ENCODE peak calls at places on chromosomes 2 and 18, in ten cellular contexts. One of them, this sample, is unnamed.

GRCh38 chr2:24957221-24957620 is 14.5 kb downstream of the DNAJC27 start:
- DNase-seq in stomach: no peak
- DNase-seq in A549: no peak
- DNase-seq in SK-N-SH: no peak
- DNase-seq in GM12878: no peak
- DNase-seq in HepG2: no peak
- DNase-seq in esophagus muscularis mucosa: no peak
- DNase-seq in ovary: no peak
- DNase-seq in suprapubic skin: no peak
- DNase-seq in transverse colon: no peak
- DNase-seq in this sample: no peak

GRCh38 chr2:134736167-134736885 is 17.5 kb upstream of the TMEM163 start:
- DNase-seq in stomach: no peak
- DNase-seq in A549: no peak
- DNase-seq in SK-N-SH: no peak
- DNase-seq in GM12878: no peak
- DNase-seq in HepG2: no peak
- DNase-seq in esophagus muscularis mucosa: peak
- DNase-seq in ovary: no peak
- DNase-seq in suprapubic skin: no peak
- DNase-seq in transverse colon: no peak
- DNase-seq in this sample: no peak

GRCh38 chr2:173021939-173022371 is 53.7 kb upstream of the MAP3K20 start:
- DNase-seq in stomach: no peak
- DNase-seq in A549: peak
- DNase-seq in SK-N-SH: peak
- DNase-seq in GM12878: no peak
- DNase-seq in HepG2: peak
- DNase-seq in esophagus muscularis mucosa: no peak
- DNase-seq in ovary: no peak
- DNase-seq in suprapubic skin: no peak
- DNase-seq in transverse colon: no peak
- DNase-seq in this sample: no peak

GRCh38 chr2:112033600-112033999 is 21.5 kb upstream of the TMEM87B start:
- DNase-seq in stomach: no peak
- DNase-seq in A549: no peak
- DNase-seq in SK-N-SH: no peak
- DNase-seq in GM12878: no peak
- DNase-seq in HepG2: no peak
- DNase-seq in esophagus muscularis mucosa: no peak
- DNase-seq in ovary: no peak
- DNase-seq in suprapubic skin: no peak
- DNase-seq in transverse colon: no peak
- DNase-seq in this sample: no peak

GRCh38 chr2:160464996-160465395 is 28.6 kb downstream of the RBMS1 start:
- DNase-seq in stomach: no peak
- DNase-seq in A549: no peak
- DNase-seq in SK-N-SH: no peak
- DNase-seq in GM12878: no peak
- DNase-seq in HepG2: no peak
- DNase-seq in esophagus muscularis mucosa: no peak
- DNase-seq in ovary: no peak
- DNase-seq in suprapubic skin: no peak
- DNase-seq in transverse colon: no peak
- DNase-seq in this sample: no peak

GRCh38 chr18:37391156-37391555 is 174.4 kb downstream of the CELF4 start:
- DNase-seq in stomach: no peak
- DNase-seq in A549: no peak
- DNase-seq in SK-N-SH: no peak
- DNase-seq in GM12878: no peak
- DNase-seq in HepG2: no peak
- DNase-seq in esophagus muscularis mucosa: no peak
- DNase-seq in ovary: no peak
- DNase-seq in suprapubic skin: no peak
- DNase-seq in transverse colon: no peak
- DNase-seq in this sample: no peak

GRCh38 chr18:55088000-55088401 is 128.7 kb upstream of the CCDC68 start:
- DNase-seq in stomach: no peak
- DNase-seq in A549: no peak
- DNase-seq in SK-N-SH: no peak
- DNase-seq in GM12878: no peak
- DNase-seq in HepG2: no peak
- DNase-seq in esophagus muscularis mucosa: no peak
- DNase-seq in ovary: no peak
- DNase-seq in suprapubic skin: no peak
- DNase-seq in transverse colon: no peak
- DNase-seq in this sample: no peak

GRCh38 chr2:62774555-62775366 is 69.2 kb downstream of the EHBP1 start:
- DNase-seq in stomach: no peak
- DNase-seq in A549: no peak
- DNase-seq in SK-N-SH: peak
- DNase-seq in GM12878: peak
- DNase-seq in HepG2: peak
- DNase-seq in esophagus muscularis mucosa: no peak
- DNase-seq in ovary: peak
- DNase-seq in suprapubic skin: no peak
- DNase-seq in transverse colon: no peak
- DNase-seq in this sample: peak

GRCh38 chr2:172244419-172245130 is 141.9 kb upstream of the DLX2 start:
- DNase-seq in stomach: no peak
- DNase-seq in A549: no peak
- DNase-seq in SK-N-SH: no peak
- DNase-seq in GM12878: no peak
- DNase-seq in HepG2: no peak
- DNase-seq in esophagus muscularis mucosa: no peak
- DNase-seq in ovary: no peak
- DNase-seq in suprapubic skin: no peak
- DNase-seq in transverse colon: no peak
- DNase-seq in this sample: no peak

GRCh38 chr2:60925994-60926750 is 44.8 kb downstream of the REL start:
- DNase-seq in stomach: no peak
- DNase-seq in A549: no peak
- DNase-seq in SK-N-SH: no peak
- DNase-seq in GM12878: no peak
- DNase-seq in HepG2: peak
- DNase-seq in esophagus muscularis mucosa: no peak
- DNase-seq in ovary: no peak
- DNase-seq in suprapubic skin: no peak
- DNase-seq in transverse colon: no peak
- DNase-seq in this sample: no peak

GRCh38 chr2:131014141-131014540 is 79.1 kb downstream of the FAM168B start:
- DNase-seq in stomach: no peak
- DNase-seq in A549: no peak
- DNase-seq in SK-N-SH: no peak
- DNase-seq in GM12878: no peak
- DNase-seq in HepG2: no peak
- DNase-seq in esophagus muscularis mucosa: no peak
- DNase-seq in ovary: no peak
- DNase-seq in suprapubic skin: no peak
- DNase-seq in transverse colon: no peak
- DNase-seq in this sample: no peak

GRCh38 chr2:15801439-15801838 is 138.9 kb upstream of the MYCN start:
- DNase-seq in stomach: no peak
- DNase-seq in A549: no peak
- DNase-seq in SK-N-SH: no peak
- DNase-seq in GM12878: no peak
- DNase-seq in HepG2: no peak
- DNase-seq in esophagus muscularis mucosa: no peak
- DNase-seq in ovary: no peak
- DNase-seq in suprapubic skin: no peak
- DNase-seq in transverse colon: no peak
- DNase-seq in this sample: no peak

GRCh38 chr2:23312996-23313606 is 71.9 kb upstream of the KLHL29 start:
- DNase-seq in stomach: no peak
- DNase-seq in A549: peak
- DNase-seq in SK-N-SH: peak
- DNase-seq in GM12878: peak
- DNase-seq in HepG2: no peak
- DNase-seq in esophagus muscularis mucosa: no peak
- DNase-seq in ovary: no peak
- DNase-seq in suprapubic skin: no peak
- DNase-seq in transverse colon: no peak
- DNase-seq in this sample: no peak

GRCh38 chr2:224008702-224009261 is 30.3 kb downstream of the SERPINE2 start:
- DNase-seq in stomach: peak
- DNase-seq in A549: no peak
- DNase-seq in SK-N-SH: peak
- DNase-seq in GM12878: no peak
- DNase-seq in HepG2: peak
- DNase-seq in esophagus muscularis mucosa: no peak
- DNase-seq in ovary: no peak
- DNase-seq in suprapubic skin: no peak
- DNase-seq in transverse colon: peak
- DNase-seq in this sample: no peak

GRCh38 chr2:85131116-85131515 is 2.1 kb upstream of the TCF7L1 start:
- DNase-seq in stomach: no peak
- DNase-seq in A549: no peak
- DNase-seq in SK-N-SH: peak
- DNase-seq in GM12878: no peak
- DNase-seq in HepG2: peak
- DNase-seq in esophagus muscularis mucosa: no peak
- DNase-seq in ovary: peak
- DNase-seq in suprapubic skin: no peak
- DNase-seq in transverse colon: no peak
- DNase-seq in this sample: no peak

GRCh38 chr2:101120124-101120996 is 30.8 kb downstream of the TBC1D8 start:
- DNase-seq in stomach: peak
- DNase-seq in A549: peak
- DNase-seq in SK-N-SH: no peak
- DNase-seq in GM12878: no peak
- DNase-seq in HepG2: peak
- DNase-seq in esophagus muscularis mucosa: no peak
- DNase-seq in ovary: peak
- DNase-seq in suprapubic skin: peak
- DNase-seq in transverse colon: peak
- DNase-seq in this sample: peak

GRCh38 chr2:26363958-26364357 is 17.4 kb upstream of the ADGRF3 start:
- DNase-seq in stomach: no peak
- DNase-seq in A549: no peak
- DNase-seq in SK-N-SH: no peak
- DNase-seq in GM12878: no peak
- DNase-seq in HepG2: no peak
- DNase-seq in esophagus muscularis mucosa: no peak
- DNase-seq in ovary: no peak
- DNase-seq in suprapubic skin: no peak
- DNase-seq in transverse colon: no peak
- DNase-seq in this sample: no peak

GRCh38 chr2:228533156-228533555 is 351.7 kb upstream of the SPHKAP start:
- DNase-seq in stomach: no peak
- DNase-seq in A549: no peak
- DNase-seq in SK-N-SH: no peak
- DNase-seq in GM12878: no peak
- DNase-seq in HepG2: no peak
- DNase-seq in esophagus muscularis mucosa: no peak
- DNase-seq in ovary: no peak
- DNase-seq in suprapubic skin: no peak
- DNase-seq in transverse colon: no peak
- DNase-seq in this sample: no peak
- TF ChIP-seq EP300 in stomach: no peak
- TF ChIP-seq EP300 in A549: no peak
- TF ChIP-seq EP300 in SK-N-SH: no peak
- TF ChIP-seq EP300 in GM12878: no peak
- TF ChIP-seq EP300 in HepG2: no peak
- TF ChIP-seq EP300 in esophagus muscularis mucosa: no peak
- TF ChIP-seq EP300 in ovary: no peak
- TF ChIP-seq EP300 in suprapubic skin: no peak
- TF ChIP-seq EP300 in transverse colon: no peak
- TF ChIP-seq EP300 in this sample: no peak

GRCh38 chr18:50638623-50639398 is 78.9 kb downstream of the MAPK4 start:
- DNase-seq in stomach: no peak
- DNase-seq in A549: no peak
- DNase-seq in SK-N-SH: no peak
- DNase-seq in GM12878: no peak
- DNase-seq in HepG2: no peak
- DNase-seq in esophagus muscularis mucosa: no peak
- DNase-seq in ovary: no peak
- DNase-seq in suprapubic skin: no peak
- DNase-seq in transverse colon: no peak
- DNase-seq in this sample: no peak
- TF ChIP-seq EP300 in stomach: no peak
- TF ChIP-seq EP300 in A549: no peak
- TF ChIP-seq EP300 in SK-N-SH: no peak
- TF ChIP-seq EP300 in GM12878: no peak
- TF ChIP-seq EP300 in HepG2: no peak
- TF ChIP-seq EP300 in esophagus muscularis mucosa: no peak
- TF ChIP-seq EP300 in ovary: no peak
- TF ChIP-seq EP300 in suprapubic skin: no peak
- TF ChIP-seq EP300 in transverse colon: no peak
- TF ChIP-seq EP300 in this sample: no peak

DNA sequence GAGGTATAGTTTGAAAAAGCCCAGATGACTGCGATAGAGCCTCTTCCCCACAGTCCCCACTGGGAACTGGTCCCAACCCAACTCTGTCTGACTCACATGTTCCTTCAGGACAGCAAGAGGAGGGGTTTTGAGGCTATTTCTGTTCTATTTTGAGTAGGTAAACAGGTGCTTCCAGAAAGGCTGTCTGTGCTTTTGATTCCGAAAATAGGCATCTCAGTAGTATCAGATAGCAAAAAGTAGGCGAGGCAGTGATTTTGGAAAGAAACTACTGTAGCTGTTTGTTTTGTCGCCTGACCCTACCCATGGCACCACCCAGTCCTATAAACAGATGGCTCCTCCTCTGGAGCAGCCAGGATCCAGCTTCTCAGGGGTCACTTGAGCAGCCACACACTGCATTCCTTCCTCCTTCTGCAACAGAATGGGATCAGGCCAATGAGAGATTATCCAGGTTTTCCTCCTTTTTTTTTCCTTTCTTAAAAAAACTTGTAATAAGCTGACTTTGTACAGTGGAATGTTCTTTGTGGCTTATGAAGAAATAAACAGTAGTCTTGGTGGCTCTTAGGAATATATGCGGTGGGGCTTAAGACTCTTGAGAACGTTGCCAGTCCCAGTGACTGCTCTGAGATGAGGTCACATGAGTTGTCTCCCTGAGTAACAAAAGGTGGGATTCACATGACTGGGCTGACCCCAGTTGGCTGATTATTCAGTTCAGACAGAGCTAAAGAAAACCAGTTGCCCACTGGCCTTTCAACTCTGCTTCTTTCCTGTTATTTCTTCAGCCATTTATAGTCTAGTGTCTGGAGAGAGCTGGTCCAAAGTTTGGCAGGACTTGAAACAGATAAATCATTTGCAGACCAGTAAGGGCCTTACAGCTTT is 98.6 kb downstream of the KCNS3 start:
- DNase-seq in stomach: no peak
- DNase-seq in A549: no peak
- DNase-seq in SK-N-SH: no peak
- DNase-seq in GM12878: no peak
- DNase-seq in HepG2: no peak
- DNase-seq in esophagus muscularis mucosa: peak
- DNase-seq in ovary: no peak
- DNase-seq in suprapubic skin: peak
- DNase-seq in transverse colon: peak
- DNase-seq in this sample: peak
- TF ChIP-seq EP300 in stomach: no peak
- TF ChIP-seq EP300 in A549: no peak
- TF ChIP-seq EP300 in SK-N-SH: no peak
- TF ChIP-seq EP300 in GM12878: no peak
- TF ChIP-seq EP300 in HepG2: no peak
- TF ChIP-seq EP300 in esophagus muscularis mucosa: no peak
- TF ChIP-seq EP300 in ovary: no peak
- TF ChIP-seq EP300 in suprapubic skin: no peak
- TF ChIP-seq EP300 in transverse colon: no peak
- TF ChIP-seq EP300 in this sample: peak

GRCh38 chr18:22188551-22189267 is 19.3 kb downstream of the GATA6 start:
- DNase-seq in stomach: no peak
- DNase-seq in A549: no peak
- DNase-seq in SK-N-SH: no peak
- DNase-seq in GM12878: no peak
- DNase-seq in HepG2: no peak
- DNase-seq in esophagus muscularis mucosa: peak
- DNase-seq in ovary: no peak
- DNase-seq in suprapubic skin: no peak
- DNase-seq in transverse colon: no peak
- DNase-seq in this sample: no peak
- TF ChIP-seq EP300 in stomach: no peak
- TF ChIP-seq EP300 in A549: no peak
- TF ChIP-seq EP300 in SK-N-SH: no peak
- TF ChIP-seq EP300 in GM12878: no peak
- TF ChIP-seq EP300 in HepG2: no peak
- TF ChIP-seq EP300 in esophagus muscularis mucosa: no peak
- TF ChIP-seq EP300 in ovary: peak
- TF ChIP-seq EP300 in suprapubic skin: no peak
- TF ChIP-seq EP300 in transverse colon: no peak
- TF ChIP-seq EP300 in this sample: no peak